ENCODE peak calls at places on chromosomes 13 and 19, in six cellular contexts. C is neuronal stem cell, E is IMR-90, Q is H9, U is H1, D is trophoblast cell. P is an unnamed sample.

GRCh38 chr19:55447421-55448174 is 4.5 kb upstream of the SHISA7 start:
- DNase-seq in C (no peak), E (peak), Q (no peak), U (no peak), D (no peak), P (peak)

GRCh38 chr13:106369858-106370257 is 165.6 kb downstream of the EFNB2 start:
- DNase-seq in C (no peak), E (no peak), Q (no peak), U (no peak), D (no peak), P (no peak)

GRCh38 chr13:51045450-51045849 is 65.6 kb downstream of the C13orf42 start:
- DNase-seq in C (no peak), E (no peak), Q (no peak), U (no peak), D (no peak), P (no peak)

GRCh38 chr13:82698941-82699340 is 1183.3 kb downstream of the SLITRK1 start:
- DNase-seq in C (no peak), E (no peak), Q (no peak), U (no peak), D (no peak), P (no peak)

GRCh38 chr13:57114945-57115344 is 25.8 kb upstream of the PRR20A start:
- DNase-seq in C (no peak), E (no peak), Q (no peak), U (no peak), D (no peak), P (no peak)

GRCh38 chr19:43780706-43781525 is at the start of gene KCNN4:
- DNase-seq in C (no peak), E (peak), Q (no peak), U (no peak), D (no peak), P (peak)

GRCh38 chr19:48175578-48175977 is 5.1 kb downstream of the ZSWIM9 start:
- DNase-seq in C (no peak), E (no peak), Q (no peak), U (no peak), D (no peak), P (no peak)

GRCh38 chr19:19461671-19462622 is 53.4 kb downstream of the TSSK6 start:
- DNase-seq in C (peak), E (no peak), Q (peak), U (peak), D (no peak), P (peak)

GRCh38 chr13:87671031-87671823 is at the start of gene SLITRK5:
- DNase-seq in C (peak), E (peak), Q (peak), U (no peak), D (peak), P (peak)

GRCh38 chr19:49831592-49831991 is 13.5 kb downstream of the MED25 start:
- DNase-seq in C (no peak), E (no peak), Q (no peak), U (no peak), D (no peak), P (no peak)
- H4K91ac ChIP-seq in C (no peak), E (no peak), Q (no peak), U (no peak), D (no peak), P (no peak)

DNA sequence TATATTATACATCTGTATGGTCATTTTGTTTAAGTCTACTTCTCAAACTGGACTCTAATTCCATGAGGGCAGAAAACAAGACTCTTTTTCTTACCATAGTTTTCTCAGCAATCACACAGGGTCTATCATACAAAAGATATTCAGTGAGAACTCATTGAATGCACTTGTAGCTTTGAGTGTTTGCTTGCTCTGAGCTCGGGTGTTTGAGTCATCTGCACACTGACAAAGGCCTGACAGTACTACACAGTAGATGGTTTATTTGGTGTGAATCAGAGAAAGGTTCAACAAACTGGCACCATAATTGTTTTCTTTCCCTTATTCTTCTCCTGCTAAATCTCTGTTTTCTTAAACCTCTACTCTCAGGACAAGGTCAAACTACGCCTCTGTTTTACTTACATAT is 586.4 kb downstream of the LMO7 start:
- DNase-seq in C (no peak), E (peak), Q (no peak), U (no peak), D (no peak), P (peak)
- H4K91ac ChIP-seq in C (no peak), E (no peak), Q (no peak), U (no peak), D (no peak), P (no peak)

DNA sequence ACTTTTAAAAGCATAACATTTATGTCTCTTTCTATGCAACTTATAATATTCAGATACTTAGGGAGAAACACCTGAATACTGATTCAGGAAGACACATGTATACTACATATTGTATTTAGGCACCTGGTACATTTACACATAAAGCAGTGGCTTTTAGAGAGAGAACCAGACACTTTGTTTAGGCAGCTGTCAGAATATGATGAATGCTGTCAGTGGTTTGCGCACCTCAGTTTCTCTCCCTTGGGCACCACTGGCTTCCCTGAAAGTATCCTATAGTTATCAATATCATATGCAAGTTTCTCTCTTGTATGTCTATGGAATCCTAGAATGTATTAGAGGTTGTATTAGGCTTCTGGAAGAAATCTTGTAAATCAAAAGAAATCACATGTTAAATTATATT is 426.3 kb downstream of the GPC6 start:
- DNase-seq in C (no peak), E (no peak), Q (no peak), U (no peak), D (no peak), P (no peak)
- H4K91ac ChIP-seq in C (no peak), E (no peak), Q (no peak), U (no peak), D (no peak), P (no peak)

GRCh38 chr19:49565261-49565660 is 15.1 kb downstream of the NOSIP start:
- DNase-seq in C (no peak), E (no peak), Q (no peak), U (no peak), D (no peak), P (no peak)
- H4K91ac ChIP-seq in C (no peak), E (no peak), Q (no peak), U (no peak), D (no peak), P (no peak)

DNA sequence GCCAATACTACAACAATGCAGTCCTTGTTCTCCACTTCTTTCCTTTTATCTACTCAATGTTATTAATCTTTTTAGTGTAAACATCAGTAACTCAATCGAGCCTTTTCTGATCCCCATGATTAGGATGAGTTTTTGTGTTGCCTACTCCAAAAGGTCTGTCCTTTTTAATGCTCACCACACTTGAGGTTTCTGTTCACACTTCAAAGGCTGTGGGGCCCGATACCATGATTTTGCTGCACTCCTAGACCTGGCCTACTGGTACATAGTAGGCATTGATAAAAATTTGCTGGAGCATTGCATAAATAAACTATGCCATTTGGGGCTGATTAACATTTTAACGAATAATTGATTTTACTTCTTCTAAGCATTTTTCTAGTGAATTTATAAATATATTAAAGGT is 125.4 kb upstream of the KLF12 start:
- DNase-seq in C (no peak), E (no peak), Q (no peak), U (no peak), D (no peak), P (no peak)
- H4K91ac ChIP-seq in C (no peak), E (no peak), Q (no peak), U (no peak), D (no peak), P (no peak)

DNA sequence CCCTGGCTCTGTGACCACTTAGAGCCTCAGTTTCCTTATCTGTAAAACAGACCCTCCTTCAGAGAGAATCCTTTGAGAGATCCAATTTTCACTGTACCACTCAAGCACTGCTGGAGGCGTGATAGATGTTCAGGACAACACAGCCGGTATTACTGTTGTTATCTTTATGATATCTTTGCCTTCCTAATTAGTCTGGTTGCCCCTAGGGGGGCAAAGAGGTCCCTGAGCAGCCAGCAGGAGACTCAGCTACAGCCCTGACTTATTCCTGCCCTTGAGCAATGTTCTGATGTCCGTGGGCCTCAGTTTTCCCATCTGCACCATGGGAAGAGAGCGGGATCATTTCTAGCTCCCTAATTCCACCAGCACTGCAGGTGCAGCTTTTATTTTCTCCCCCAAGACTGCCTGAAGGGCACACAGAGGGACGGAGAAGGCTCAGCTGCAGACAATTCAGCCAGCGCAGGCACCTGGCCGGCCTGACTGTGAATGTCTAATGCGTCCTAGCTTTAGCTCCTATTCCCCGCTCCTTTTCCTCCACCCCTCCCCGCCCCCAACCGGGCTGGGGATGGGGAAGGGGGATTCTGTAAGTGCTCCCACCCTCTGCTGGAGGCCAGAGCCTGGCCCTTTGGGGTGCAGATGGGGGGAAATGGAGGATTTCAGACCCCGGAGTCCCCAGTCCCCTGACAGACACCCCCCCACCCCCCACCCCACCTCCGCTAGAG is 16.3 kb downstream of the TLE5 start:
- DNase-seq in C (no peak), E (no peak), Q (peak), U (no peak), D (no peak), P (no peak)
- H4K91ac ChIP-seq in C (no peak), E (no peak), Q (no peak), U (no peak), D (no peak), P (no peak)

GRCh38 chr13:44734204-44734707 is 158.1 kb upstream of the TSC22D1 start:
- DNase-seq in C (no peak), E (peak), Q (no peak), U (no peak), D (no peak), P (no peak)
- H4K91ac ChIP-seq in C (no peak), E (no peak), Q (no peak), U (no peak), D (no peak), P (peak)

DNA sequence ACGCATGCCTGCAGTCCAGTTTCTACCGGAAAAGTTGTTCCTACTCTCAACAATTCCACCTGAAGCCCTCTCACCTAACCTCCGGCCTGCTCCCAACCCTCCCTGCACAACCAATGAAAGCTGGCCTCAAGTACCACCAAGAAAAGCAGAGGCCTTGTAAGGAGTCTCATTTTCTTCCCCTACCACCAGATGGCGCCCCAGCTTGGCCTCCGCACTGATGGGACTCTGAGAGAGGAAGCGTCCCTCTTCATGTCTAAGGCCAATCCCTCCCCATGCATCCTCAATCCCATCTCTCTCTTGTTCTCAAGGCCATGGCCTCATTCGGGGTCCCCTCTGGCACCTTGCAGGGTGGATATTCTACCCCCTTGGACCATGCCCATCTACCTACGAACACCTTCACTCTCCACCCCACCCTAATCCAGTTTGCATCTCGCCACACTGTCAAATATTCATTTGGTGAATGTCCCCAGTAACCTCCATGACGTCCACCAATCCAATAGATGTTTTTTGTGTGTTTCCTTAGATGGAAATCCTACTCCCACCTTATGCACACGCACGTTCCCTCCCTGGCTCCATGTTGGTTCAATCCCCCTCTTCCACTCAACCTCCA is 412.8 kb downstream of the ZNF536 start:
- DNase-seq in C (peak), E (peak), Q (peak), U (peak), D (peak), P (peak)
- H4K91ac ChIP-seq in C (no peak), E (no peak), Q (no peak), U (no peak), D (no peak), P (no peak)

DNA sequence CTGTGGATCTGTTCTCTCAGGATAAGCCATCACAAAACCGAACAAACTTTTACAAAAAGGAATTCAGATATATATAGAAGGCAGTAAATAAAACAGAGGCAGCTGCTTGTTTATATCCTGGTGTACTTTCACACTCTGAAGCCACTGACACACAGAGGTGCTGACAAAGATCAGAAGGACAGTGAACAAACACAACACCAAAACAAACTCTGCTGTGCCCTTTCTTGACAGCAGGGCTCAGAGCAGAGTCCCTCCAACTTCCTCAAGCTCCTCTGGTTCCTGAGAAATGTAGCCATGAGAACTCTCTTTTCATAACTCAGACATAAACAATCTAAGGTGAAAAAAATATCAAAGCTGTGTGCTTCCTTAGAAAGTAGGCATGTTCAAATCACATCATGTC is 1052.8 kb upstream of the SPRY2 start:
- DNase-seq in C (no peak), E (no peak), Q (no peak), U (no peak), D (no peak), P (peak)
- H4K91ac ChIP-seq in C (no peak), E (no peak), Q (no peak), U (no peak), D (no peak), P (no peak)

GRCh38 chr13:99192480-99192879 is 8.2 kb upstream of the UBAC2 start:
- DNase-seq in C (no peak), E (no peak), Q (no peak), U (no peak), D (no peak), P (no peak)
- H4K91ac ChIP-seq in C (no peak), E (no peak), Q (no peak), U (no peak), D (no peak), P (no peak)

P was measured in mesenchymal stem cell.